ENCODE peak calls at places on chromosome 20, in seven cellular contexts. One of them, this sample, is unnamed.

GRCh38 chr20:45993197-45993951 is 15.3 kb upstream of the MMP9 start:
- DNase-seq in mucosa of descending colon: no peak
- DNase-seq in HFFc6: peak; percentile 55
- DNase-seq in OCI-LY7: no peak
- DNase-seq in sigmoid colon: peak; percentile 45
- DNase-seq in psoas muscle: no peak
- DNase-seq in activated B cell treated with CpG ODN at 0.5 μM for 24 hours: no peak
- DNase-seq in this sample: peak; percentile 42

GRCh38 chr20:54598351-54598750 is 123.0 kb downstream of the DOK5 start:
- DNase-seq in mucosa of descending colon: no peak
- DNase-seq in HFFc6: no peak
- DNase-seq in OCI-LY7: no peak
- DNase-seq in sigmoid colon: no peak
- DNase-seq in psoas muscle: no peak
- DNase-seq in activated B cell treated with CpG ODN at 0.5 μM for 24 hours: no peak
- DNase-seq in this sample: no peak

GRCh38 chr20:53957421-53958172 is 112.8 kb downstream of the BCAS1 start:
- DNase-seq in mucosa of descending colon: no peak
- DNase-seq in HFFc6: no peak
- DNase-seq in OCI-LY7: peak; percentile 28
- DNase-seq in sigmoid colon: no peak
- DNase-seq in psoas muscle: no peak
- DNase-seq in activated B cell treated with CpG ODN at 0.5 μM for 24 hours: no peak
- DNase-seq in this sample: no peak

GRCh38 chr20:37237656-37238055 is 24.0 kb downstream of the GHRH start:
- DNase-seq in mucosa of descending colon: no peak
- DNase-seq in HFFc6: no peak
- DNase-seq in OCI-LY7: no peak
- DNase-seq in sigmoid colon: no peak
- DNase-seq in psoas muscle: no peak
- DNase-seq in activated B cell treated with CpG ODN at 0.5 μM for 24 hours: no peak
- DNase-seq in this sample: no peak

GRCh38 chr20:584375-585301 is 25.5 kb downstream of the TCF15 start:
- DNase-seq in mucosa of descending colon: no peak
- DNase-seq in HFFc6: no peak
- DNase-seq in OCI-LY7: peak; percentile 40
- DNase-seq in sigmoid colon: peak; percentile 19
- DNase-seq in psoas muscle: no peak
- DNase-seq in activated B cell treated with CpG ODN at 0.5 μM for 24 hours: no peak
- DNase-seq in this sample: no peak

GRCh38 chr20:32628960-32629530 is 43.9 kb upstream of the NOL4L start:
- DNase-seq in mucosa of descending colon: peak; percentile 18
- DNase-seq in HFFc6: no peak
- DNase-seq in OCI-LY7: no peak
- DNase-seq in sigmoid colon: no peak
- DNase-seq in psoas muscle: no peak
- DNase-seq in activated B cell treated with CpG ODN at 0.5 μM for 24 hours: no peak
- DNase-seq in this sample: no peak

GRCh38 chr20:20440473-20440872 is 72.6 kb downstream of the INSM1 start:
- DNase-seq in mucosa of descending colon: peak; percentile 16
- DNase-seq in HFFc6: no peak
- DNase-seq in OCI-LY7: no peak
- DNase-seq in sigmoid colon: no peak
- DNase-seq in psoas muscle: no peak
- DNase-seq in activated B cell treated with CpG ODN at 0.5 μM for 24 hours: no peak
- DNase-seq in this sample: no peak

GRCh38 chr20:49699200-49699992 is 14.3 kb downstream of the B4GALT5 start:
- DNase-seq in mucosa of descending colon: no peak
- DNase-seq in HFFc6: peak; percentile 66
- DNase-seq in OCI-LY7: no peak
- DNase-seq in sigmoid colon: no peak
- DNase-seq in psoas muscle: no peak
- DNase-seq in activated B cell treated with CpG ODN at 0.5 μM for 24 hours: no peak
- DNase-seq in this sample: peak; percentile 58

GRCh38 chr20:38680492-38681118 is 43.7 kb upstream of the SLC32A1 start:
- DNase-seq in mucosa of descending colon: peak; percentile 42
- DNase-seq in HFFc6: peak; percentile 18
- DNase-seq in OCI-LY7: peak; percentile 36
- DNase-seq in sigmoid colon: no peak
- DNase-seq in psoas muscle: no peak
- DNase-seq in activated B cell treated with CpG ODN at 0.5 μM for 24 hours: no peak
- DNase-seq in this sample: no peak

GRCh38 chr20:41392295-41392694 is 25.7 kb upstream of the EMILIN3 start:
- DNase-seq in mucosa of descending colon: no peak
- DNase-seq in HFFc6: no peak
- DNase-seq in OCI-LY7: no peak
- DNase-seq in sigmoid colon: no peak
- DNase-seq in psoas muscle: no peak
- DNase-seq in activated B cell treated with CpG ODN at 0.5 μM for 24 hours: no peak
- DNase-seq in this sample: no peak

GRCh38 chr20:44858959-44859358 is 26.5 kb upstream of the YWHAB start:
- DNase-seq in mucosa of descending colon: peak; percentile 78
- DNase-seq in HFFc6: no peak
- DNase-seq in OCI-LY7: peak; percentile 32
- DNase-seq in sigmoid colon: no peak
- DNase-seq in psoas muscle: no peak
- DNase-seq in activated B cell treated with CpG ODN at 0.5 μM for 24 hours: no peak
- DNase-seq in this sample: no peak

GRCh38 chr20:23298155-23298554 is 52.4 kb upstream of the NXT1 start:
- DNase-seq in mucosa of descending colon: no peak
- DNase-seq in HFFc6: no peak
- DNase-seq in OCI-LY7: no peak
- DNase-seq in sigmoid colon: peak; percentile 30
- DNase-seq in psoas muscle: no peak
- DNase-seq in activated B cell treated with CpG ODN at 0.5 μM for 24 hours: no peak
- DNase-seq in this sample: no peak

GRCh38 chr20:51541189-51542032 is 1.1 kb downstream of the NFATC2 start:
- DNase-seq in mucosa of descending colon: peak; percentile 72
- DNase-seq in HFFc6: peak; percentile 48
- DNase-seq in OCI-LY7: peak; percentile 72
- DNase-seq in sigmoid colon: peak; percentile 91
- DNase-seq in psoas muscle: peak; percentile 58
- DNase-seq in activated B cell treated with CpG ODN at 0.5 μM for 24 hours: peak; percentile 54
- DNase-seq in this sample: peak; percentile 69

GRCh38 chr20:21099653-21100589 is 6.2 kb downstream of the LINC00237 start:
- DNase-seq in mucosa of descending colon: peak; percentile 49
- DNase-seq in HFFc6: no peak
- DNase-seq in OCI-LY7: peak; percentile 69
- DNase-seq in sigmoid colon: no peak
- DNase-seq in psoas muscle: peak; percentile 30
- DNase-seq in activated B cell treated with CpG ODN at 0.5 μM for 24 hours: peak; percentile 42
- DNase-seq in this sample: peak; percentile 61

GRCh38 chr20:44392776-44393607 is 37.5 kb downstream of the HNF4A start:
- DNase-seq in mucosa of descending colon: peak; percentile 82
- DNase-seq in HFFc6: no peak
- DNase-seq in OCI-LY7: no peak
- DNase-seq in sigmoid colon: no peak
- DNase-seq in psoas muscle: no peak
- DNase-seq in activated B cell treated with CpG ODN at 0.5 μM for 24 hours: no peak
- DNase-seq in this sample: no peak

GRCh38 chr20:44056010-44056698 is 130.8 kb downstream of the JPH2 start:
- DNase-seq in mucosa of descending colon: peak; percentile 44
- DNase-seq in HFFc6: no peak
- DNase-seq in OCI-LY7: no peak
- DNase-seq in sigmoid colon: peak; percentile 24
- DNase-seq in psoas muscle: no peak
- DNase-seq in activated B cell treated with CpG ODN at 0.5 μM for 24 hours: no peak
- DNase-seq in this sample: no peak

GRCh38 chr20:52747736-52748135 is 224.4 kb upstream of the TSHZ2 start:
- DNase-seq in mucosa of descending colon: no peak
- DNase-seq in HFFc6: no peak
- DNase-seq in OCI-LY7: peak; percentile 37
- DNase-seq in sigmoid colon: no peak
- DNase-seq in psoas muscle: no peak
- DNase-seq in activated B cell treated with CpG ODN at 0.5 μM for 24 hours: no peak
- DNase-seq in this sample: no peak

GRCh38 chr20:41782730-41783406 is 164.7 kb upstream of the CHD6 start:
- DNase-seq in mucosa of descending colon: no peak
- DNase-seq in HFFc6: no peak
- DNase-seq in OCI-LY7: no peak
- DNase-seq in sigmoid colon: no peak
- DNase-seq in psoas muscle: no peak
- DNase-seq in activated B cell treated with CpG ODN at 0.5 μM for 24 hours: no peak
- DNase-seq in this sample: no peak

GRCh38 chr20:44627364-44628010 is 24.0 kb downstream of the ADA start:
- DNase-seq in mucosa of descending colon: no peak
- DNase-seq in HFFc6: no peak
- DNase-seq in OCI-LY7: no peak
- DNase-seq in sigmoid colon: no peak
- DNase-seq in psoas muscle: no peak
- DNase-seq in activated B cell treated with CpG ODN at 0.5 μM for 24 hours: no peak
- DNase-seq in this sample: no peak

GRCh38 chr20:32390999-32391398 is 32.9 kb downstream of the ASXL1 start:
- DNase-seq in mucosa of descending colon: no peak
- DNase-seq in HFFc6: no peak
- DNase-seq in OCI-LY7: no peak
- DNase-seq in sigmoid colon: no peak
- DNase-seq in psoas muscle: no peak
- DNase-seq in activated B cell treated with CpG ODN at 0.5 μM for 24 hours: no peak
- DNase-seq in this sample: no peak

GRCh38 chr20:50595988-50596693 is 86.0 kb downstream of the PTPN1 start:
- DNase-seq in mucosa of descending colon: no peak
- DNase-seq in HFFc6: no peak
- DNase-seq in OCI-LY7: no peak
- DNase-seq in sigmoid colon: no peak
- DNase-seq in psoas muscle: no peak
- DNase-seq in activated B cell treated with CpG ODN at 0.5 μM for 24 hours: no peak
- DNase-seq in this sample: no peak

GRCh38 chr20:18734525-18735189 is 78.9 kb upstream of the SCP2D1 start:
- DNase-seq in mucosa of descending colon: no peak
- DNase-seq in HFFc6: peak; percentile 11
- DNase-seq in OCI-LY7: no peak
- DNase-seq in sigmoid colon: no peak
- DNase-seq in psoas muscle: no peak
- DNase-seq in activated B cell treated with CpG ODN at 0.5 μM for 24 hours: no peak
- DNase-seq in this sample: no peak

GRCh38 chr20:47740225-47741184 is 44.8 kb downstream of the SULF2 start:
- DNase-seq in mucosa of descending colon: peak; percentile 40
- DNase-seq in HFFc6: no peak
- DNase-seq in OCI-LY7: no peak
- DNase-seq in sigmoid colon: peak; percentile 72
- DNase-seq in psoas muscle: peak; percentile 25
- DNase-seq in activated B cell treated with CpG ODN at 0.5 μM for 24 hours: no peak
- DNase-seq in this sample: no peak

GRCh38 chr20:34536798-34537394 is 20.7 kb downstream of the DYNLRB1 start:
- DNase-seq in mucosa of descending colon: peak; percentile 80
- DNase-seq in HFFc6: no peak
- DNase-seq in OCI-LY7: peak; percentile 70
- DNase-seq in sigmoid colon: peak; percentile 68
- DNase-seq in psoas muscle: peak; percentile 44
- DNase-seq in activated B cell treated with CpG ODN at 0.5 μM for 24 hours: no peak
- DNase-seq in this sample: no peak
- TF ChIP-seq CTCF in mucosa of descending colon: no peak
- TF ChIP-seq CTCF in HFFc6: peak; percentile 64
- TF ChIP-seq CTCF in OCI-LY7: peak; percentile 79
- TF ChIP-seq CTCF in sigmoid colon: peak; percentile 16
- TF ChIP-seq CTCF in psoas muscle: peak; percentile 40
- TF ChIP-seq CTCF in activated B cell treated with CpG ODN at 0.5 μM for 24 hours: no peak
- TF ChIP-seq CTCF in this sample: peak; percentile 59

GRCh38 chr20:62507991-62508640 is 32.3 kb upstream of the GATA5 start:
- DNase-seq in mucosa of descending colon: no peak
- DNase-seq in HFFc6: no peak
- DNase-seq in OCI-LY7: no peak
- DNase-seq in sigmoid colon: no peak
- DNase-seq in psoas muscle: no peak
- DNase-seq in activated B cell treated with CpG ODN at 0.5 μM for 24 hours: no peak
- DNase-seq in this sample: no peak
- TF ChIP-seq CTCF in mucosa of descending colon: no peak
- TF ChIP-seq CTCF in HFFc6: no peak
- TF ChIP-seq CTCF in OCI-LY7: no peak
- TF ChIP-seq CTCF in sigmoid colon: no peak
- TF ChIP-seq CTCF in psoas muscle: no peak
- TF ChIP-seq CTCF in activated B cell treated with CpG ODN at 0.5 μM for 24 hours: no peak
- TF ChIP-seq CTCF in this sample: no peak

GRCh38 chr20:40241944-40242343 is 447.1 kb downstream of the MAFB start:
- DNase-seq in mucosa of descending colon: no peak
- DNase-seq in HFFc6: no peak
- DNase-seq in OCI-LY7: no peak
- DNase-seq in sigmoid colon: no peak
- DNase-seq in psoas muscle: no peak
- DNase-seq in activated B cell treated with CpG ODN at 0.5 μM for 24 hours: no peak
- DNase-seq in this sample: no peak

GRCh38 chr20:40249805-40250204 is 439.2 kb downstream of the MAFB start:
- DNase-seq in mucosa of descending colon: no peak
- DNase-seq in HFFc6: no peak
- DNase-seq in OCI-LY7: no peak
- DNase-seq in sigmoid colon: no peak
- DNase-seq in psoas muscle: no peak
- DNase-seq in activated B cell treated with CpG ODN at 0.5 μM for 24 hours: no peak
- DNase-seq in this sample: no peak

GRCh38 chr20:40251284-40251932 is 437.6 kb downstream of the MAFB start:
- DNase-seq in mucosa of descending colon: peak; percentile 61
- DNase-seq in HFFc6: no peak
- DNase-seq in OCI-LY7: peak; percentile 15
- DNase-seq in sigmoid colon: no peak
- DNase-seq in psoas muscle: no peak
- DNase-seq in activated B cell treated with CpG ODN at 0.5 μM for 24 hours: no peak
- DNase-seq in this sample: peak; percentile 45

GRCh38 chr20:40245829-40246228 is 443.2 kb downstream of the MAFB start:
- DNase-seq in mucosa of descending colon: no peak
- DNase-seq in HFFc6: no peak
- DNase-seq in OCI-LY7: no peak
- DNase-seq in sigmoid colon: no peak
- DNase-seq in psoas muscle: no peak
- DNase-seq in activated B cell treated with CpG ODN at 0.5 μM for 24 hours: no peak
- DNase-seq in this sample: no peak
- TF ChIP-seq CTCF in mucosa of descending colon: no peak
- TF ChIP-seq CTCF in HFFc6: no peak
- TF ChIP-seq CTCF in OCI-LY7: no peak
- TF ChIP-seq CTCF in sigmoid colon: no peak
- TF ChIP-seq CTCF in psoas muscle: no peak
- TF ChIP-seq CTCF in activated B cell treated with CpG ODN at 0.5 μM for 24 hours: no peak
- TF ChIP-seq CTCF in this sample: no peak

GRCh38 chr20:58638467-58639181 is 12.5 kb upstream of the STX16 start:
- DNase-seq in mucosa of descending colon: no peak
- DNase-seq in HFFc6: no peak
- DNase-seq in OCI-LY7: no peak
- DNase-seq in sigmoid colon: peak; percentile 47
- DNase-seq in psoas muscle: no peak
- DNase-seq in activated B cell treated with CpG ODN at 0.5 μM for 24 hours: no peak
- DNase-seq in this sample: no peak

GRCh38 chr20:58636983-58637421 is 14.1 kb upstream of the STX16 start:
- DNase-seq in mucosa of descending colon: no peak
- DNase-seq in HFFc6: no peak
- DNase-seq in OCI-LY7: no peak
- DNase-seq in sigmoid colon: peak; percentile 56
- DNase-seq in psoas muscle: no peak
- DNase-seq in activated B cell treated with CpG ODN at 0.5 μM for 24 hours: no peak
- DNase-seq in this sample: no peak

GRCh38 chr20:58640446-58640845 is 10.6 kb upstream of the STX16 start:
- DNase-seq in mucosa of descending colon: no peak
- DNase-seq in HFFc6: peak; percentile 68
- DNase-seq in OCI-LY7: no peak
- DNase-seq in sigmoid colon: peak; percentile 34
- DNase-seq in psoas muscle: no peak
- DNase-seq in activated B cell treated with CpG ODN at 0.5 μM for 24 hours: peak; percentile 6
- DNase-seq in this sample: no peak

GRCh38 chr20:58637466-58638198 is 13.5 kb upstream of the STX16 start:
- DNase-seq in mucosa of descending colon: no peak
- DNase-seq in HFFc6: no peak
- DNase-seq in OCI-LY7: no peak
- DNase-seq in sigmoid colon: peak; percentile 59
- DNase-seq in psoas muscle: no peak
- DNase-seq in activated B cell treated with CpG ODN at 0.5 μM for 24 hours: no peak
- DNase-seq in this sample: no peak

GRCh38 chr20:58639182-58640146 is 11.6 kb upstream of the STX16 start:
- DNase-seq in mucosa of descending colon: no peak
- DNase-seq in HFFc6: no peak
- DNase-seq in OCI-LY7: no peak
- DNase-seq in sigmoid colon: peak; percentile 53
- DNase-seq in psoas muscle: no peak
- DNase-seq in activated B cell treated with CpG ODN at 0.5 μM for 24 hours: no peak
- DNase-seq in this sample: no peak
- TF ChIP-seq CTCF in mucosa of descending colon: no peak
- TF ChIP-seq CTCF in HFFc6: peak; percentile 30
- TF ChIP-seq CTCF in OCI-LY7: no peak
- TF ChIP-seq CTCF in sigmoid colon: no peak
- TF ChIP-seq CTCF in psoas muscle: no peak
- TF ChIP-seq CTCF in activated B cell treated with CpG ODN at 0.5 μM for 24 hours: no peak
- TF ChIP-seq CTCF in this sample: no peak